ENCODE peak calls at places on chromosomes 16 and 17, in six cellular contexts. X, T, L, C, Q and H are unnamed samples.

GRCh38 chr17:28996554-28997096 is 9.2 kb downstream of the SEZ6 start:
- DNase-seq in X (no peak), T (no peak), L (peak; percentile 42), C (no peak), Q (no peak), H (no peak)

GRCh38 chr17:10001296-10001904 is 96.3 kb upstream of the RCVRN start:
- DNase-seq in X (no peak), T (no peak), L (no peak), C (no peak), Q (no peak), H (no peak)

GRCh38 chr17:1485311-1485747 is 7.2 kb downstream of the MYO1C start:
- DNase-seq in X (no peak), T (peak; percentile 47), L (peak; percentile 88), C (peak; percentile 48), Q (no peak), H (no peak)

GRCh38 chr16:80924372-80924978 is 82.2 kb downstream of the CMC2 start:
- DNase-seq in X (peak; percentile 61), T (peak; percentile 39), L (peak; percentile 68), C (peak; percentile 43), Q (peak; percentile 59), H (no peak)

GRCh38 chr16:7688811-7689210 is 356.2 kb downstream of the RBFOX1 start:
- DNase-seq in X (no peak), T (no peak), L (no peak), C (no peak), Q (no peak), H (no peak)

GRCh38 chr16:69089091-69089912 is 16.2 kb upstream of the HAS3 start:
- DNase-seq in X (no peak), T (peak; percentile 46), L (peak; percentile 54), C (no peak), Q (peak; percentile 10), H (no peak)

GRCh38 chr16:57377080-57377841 is 5.0 kb downstream of the CX3CL1 start:
- DNase-seq in X (no peak), T (no peak), L (no peak), C (peak; percentile 61), Q (no peak), H (no peak)

GRCh38 chr17:44004761-44005526 is 522 bp downstream of the NAGS start:
- DNase-seq in X (no peak), T (peak; percentile 32), L (peak; percentile 70), C (no peak), Q (no peak), H (no peak)

GRCh38 chr16:31695667-31696066 is 168.0 kb downstream of the AHSP start:
- DNase-seq in X (no peak), T (no peak), L (no peak), C (no peak), Q (no peak), H (no peak)

GRCh38 chr16:17412221-17412620 is 58.5 kb downstream of the XYLT1 start:
- DNase-seq in X (no peak), T (peak; percentile 34), L (no peak), C (no peak), Q (no peak), H (no peak)

DNA sequence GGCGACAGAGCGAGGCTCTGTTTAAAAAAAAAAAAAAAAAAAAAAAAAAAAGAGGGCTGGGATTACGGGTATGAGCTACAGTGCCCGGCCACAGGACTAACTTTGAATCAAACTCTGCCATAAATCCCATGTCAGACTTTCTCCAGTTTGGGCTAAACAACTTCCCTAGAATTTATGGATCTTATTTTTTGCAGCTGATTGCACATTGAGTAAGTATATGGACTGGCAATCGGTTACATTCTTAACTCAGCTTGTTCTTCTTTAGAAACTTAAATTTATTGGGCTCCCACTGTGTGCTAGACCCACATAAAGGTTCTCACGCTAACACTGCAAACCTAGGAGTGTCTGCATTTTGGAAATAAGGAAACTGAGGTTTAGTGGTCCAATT is 788 bp upstream of the CBFB start:
- DNase-seq in X (no peak), T (no peak), L (no peak), C (no peak), Q (no peak), H (no peak)
- H3K4me3 ChIP-seq in X (peak overlapping the region; percentile 62), T (peak overlapping the region; percentile 26), L (peak overlapping the region; percentile 37), C (peak overlapping the region; percentile 95), Q (peak overlapping the region; percentile 63), H (peak overlapping the region; percentile 75)

DNA sequence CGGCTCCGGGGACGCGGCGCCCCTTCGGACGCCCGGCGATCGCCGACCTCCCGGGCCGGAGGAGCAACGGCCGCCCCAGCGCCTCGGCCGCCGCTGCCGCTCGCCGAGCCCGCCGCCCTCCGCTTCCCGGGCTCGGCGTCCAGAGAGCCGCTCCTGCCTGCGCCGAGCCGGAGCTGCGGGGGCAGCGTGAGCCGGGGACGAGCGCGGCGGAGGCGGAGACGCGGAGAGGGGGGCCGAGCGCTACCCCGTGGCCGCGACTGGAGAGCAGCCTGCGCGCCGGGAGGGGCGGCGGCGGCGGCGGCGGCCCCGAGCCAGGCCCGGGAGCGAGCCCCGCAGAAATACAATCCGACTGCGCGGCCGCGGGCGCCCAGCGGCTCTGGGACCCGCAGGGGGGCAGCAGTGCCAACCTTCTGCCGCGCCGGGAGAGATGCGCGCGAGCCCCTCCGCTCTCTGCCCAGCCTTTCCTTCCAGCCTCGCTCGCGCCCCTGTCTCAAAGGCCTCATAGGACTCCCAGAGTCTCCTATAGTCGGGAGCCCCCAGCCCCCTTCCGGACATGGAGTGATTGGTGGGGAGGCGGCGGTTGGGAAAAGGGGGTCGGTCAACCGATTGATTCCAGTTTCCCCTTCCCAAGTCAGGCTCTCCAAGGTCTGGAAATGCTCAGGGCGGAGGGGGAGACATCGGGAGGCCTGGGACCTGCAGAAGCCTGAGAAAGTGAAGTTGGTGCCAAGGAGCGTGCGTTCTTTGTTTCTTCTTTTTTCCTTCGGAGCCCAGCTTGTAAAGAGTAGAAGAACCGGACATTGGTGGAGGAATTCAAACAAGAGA is 1.0 kb upstream of the SDK2 start:
- DNase-seq in X (peak; percentile 41), T (no peak), L (peak; percentile 72), C (peak; percentile 40), Q (no peak), H (no peak)
- H3K4me3 ChIP-seq in X (peak overlapping the region; percentile 4), T (no peak overlapping the region), L (peak overlapping the region; percentile 20), C (peak overlapping the region; percentile 59), Q (peak overlapping the region; percentile 17), H (no peak overlapping the region)

GRCh38 chr16:55655709-55656694 is at the start of gene SLC6A2:
- DNase-seq in X (no peak), T (no peak), L (no peak), C (no peak), Q (no peak), H (no peak)
- H3K4me3 ChIP-seq in X (no peak within 1 kb of the TSS), T (no peak within 1 kb of the TSS), L (peak within 1 kb of the TSS; percentile 11), C (no peak within 1 kb of the TSS), Q (no peak within 1 kb of the TSS), H (no peak within 1 kb of the TSS)

DNA sequence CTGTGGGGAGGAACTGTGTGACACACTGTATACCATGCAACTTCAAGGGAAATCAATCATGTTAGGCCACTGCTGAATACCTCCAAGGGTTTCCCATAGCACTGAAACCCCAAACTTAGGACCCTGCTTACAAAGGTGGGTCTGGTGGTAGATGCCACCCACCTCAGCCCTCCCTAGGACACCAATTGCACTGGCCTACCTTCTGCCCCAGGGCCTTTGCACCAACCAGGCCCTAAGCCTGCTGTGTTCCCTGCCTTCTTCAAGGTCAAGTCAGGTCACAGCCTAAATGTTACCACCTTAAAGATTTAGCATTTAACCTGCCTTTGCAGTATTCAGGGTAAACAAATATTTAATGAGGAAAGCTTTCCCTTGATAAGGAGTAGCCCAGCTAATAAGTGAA is 185.8 kb downstream of the ZFHX3 start:
- DNase-seq in X (no peak), T (no peak), L (no peak), C (no peak), Q (no peak), H (no peak)
- H3K4me3 ChIP-seq in X (no peak overlapping the region), T (no peak overlapping the region), L (no peak overlapping the region), C (no peak overlapping the region), Q (no peak overlapping the region), H (no peak overlapping the region)

DNA sequence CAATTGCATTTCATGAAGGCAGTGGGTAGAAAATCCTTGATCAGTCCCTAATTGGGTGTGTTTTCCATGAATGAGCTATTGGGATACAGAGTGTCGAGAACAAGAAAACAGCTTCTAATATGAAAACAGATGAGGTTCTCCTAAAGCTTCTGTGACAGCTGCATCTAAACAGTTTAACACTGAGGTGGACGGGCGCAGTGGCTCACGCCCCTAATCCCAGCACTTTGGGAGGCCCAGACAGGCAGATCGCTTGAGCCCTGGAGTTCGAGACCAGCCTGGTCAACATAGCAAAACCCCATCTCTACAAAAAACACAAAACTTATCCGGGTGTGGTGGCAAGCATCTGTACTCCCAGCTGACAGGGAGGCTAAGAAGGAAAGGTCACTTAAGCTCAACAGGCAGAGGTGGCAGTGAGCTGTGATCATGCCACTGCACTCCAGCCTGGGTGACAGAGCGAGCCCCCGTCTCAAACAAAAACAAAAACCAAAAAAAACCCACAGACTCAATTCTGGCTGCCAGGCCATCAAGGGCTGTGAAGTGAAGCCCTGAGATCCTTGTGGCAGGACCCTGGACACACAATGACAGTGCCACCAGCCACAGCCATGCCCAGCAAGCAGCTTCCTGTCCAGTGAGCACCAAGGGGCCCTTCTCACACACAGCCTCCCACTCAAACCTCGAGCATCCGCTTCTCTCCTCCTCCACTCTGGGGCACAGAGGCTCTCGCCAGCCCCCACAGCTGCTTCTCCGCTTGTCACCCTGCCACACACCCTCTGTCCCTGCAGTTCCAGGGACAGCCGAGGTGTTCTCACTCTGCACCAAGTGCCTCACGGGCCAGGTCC is 44.0 kb downstream of the ANKRD11 start:
- DNase-seq in X (no peak), T (no peak), L (no peak), C (no peak), Q (no peak), H (no peak)
- H3K4me3 ChIP-seq in X (no peak overlapping the region), T (no peak overlapping the region), L (no peak overlapping the region), C (no peak overlapping the region), Q (no peak overlapping the region), H (no peak overlapping the region)

GRCh38 chr16:30054959-30055553 is 10.5 kb upstream of the ALDOA start:
- DNase-seq in X (no peak), T (peak; percentile 95), L (no peak), C (peak; percentile 81), Q (no peak), H (no peak)
- H3K4me3 ChIP-seq in X (no peak overlapping the region), T (no peak overlapping the region), L (no peak overlapping the region), C (no peak overlapping the region), Q (no peak overlapping the region), H (no peak overlapping the region)

GRCh38 chr17:40348136-40348504 is 16.4 kb downstream of the GJD3 start:
- DNase-seq in X (no peak), T (no peak), L (no peak), C (no peak), Q (no peak), H (no peak)
- H3K4me3 ChIP-seq in X (no peak overlapping the region), T (no peak overlapping the region), L (no peak overlapping the region), C (no peak overlapping the region), Q (no peak overlapping the region), H (no peak overlapping the region)

GRCh38 chr17:41529491-41529915 is 1.4 kb upstream of the KRT19 start:
- DNase-seq in X (no peak), T (no peak), L (no peak), C (no peak), Q (no peak), H (no peak)
- H3K4me3 ChIP-seq in X (no peak overlapping the region), T (no peak overlapping the region), L (no peak overlapping the region), C (no peak overlapping the region), Q (no peak overlapping the region), H (no peak overlapping the region)